ENCODE peak calls at places on chromosomes 1 and 21, in four cellular contexts. H is epithelial cell of esophagus, X is GM20000, A is AG09319. V is an unnamed sample.

GRCh38 chr1:39759436-39759726 is 11.8 kb downstream of the OXCT2 start:
- DNase-seq in H (no peak), A (no peak), X (no peak), V (no peak)

GRCh38 chr1:240987928-240988327 is 369.1 kb downstream of the RGS7 start:
- DNase-seq in H (no peak), A (no peak), X (no peak), V (no peak)

GRCh38 chr1:203871114-203871875 is 9.9 kb downstream of the SNRPE start:
- DNase-seq in A (peak), X (peak), H (peak), V (peak)

GRCh38 chr1:101187287-101187686 is 49.5 kb upstream of the S1PR1 start:
- DNase-seq in H (peak), A (no peak), X (no peak), V (no peak)

GRCh38 chr1:2135866-2136265 is 58.7 kb downstream of the FAAP20 start:
- DNase-seq in H (no peak), X (no peak), A (no peak), V (no peak)

GRCh38 chr21:26445440-26445839 is 127.6 kb downstream of the CYYR1 start:
- DNase-seq in X (no peak), H (no peak), A (no peak), V (no peak)

GRCh38 chr1:212645563-212646543 is 37.3 kb downstream of the ATF3 start:
- DNase-seq in X (no peak), A (no peak), H (no peak), V (no peak)

GRCh38 chr1:25922633-25923567 is 16.7 kb upstream of the STMN1 start:
- DNase-seq in X (peak), H (peak), A (no peak), V (peak)

GRCh38 chr1:162389971-162390370 is 8.4 kb downstream of the C1orf226 start:
- DNase-seq in A (no peak), H (no peak), X (no peak), V (peak)

GRCh38 chr1:40036574-40036973 is 4.0 kb upstream of the CAP1 start:
- DNase-seq in X (no peak), H (peak), A (peak), V (no peak)

GRCh38 chr1:95017775-95018174 is 55.0 kb downstream of the ALG14 start:
- DNase-seq in X (no peak), H (no peak), A (no peak), V (no peak)

GRCh38 chr21:26499475-26499874 is 73.6 kb downstream of the CYYR1 start:
- DNase-seq in H (no peak), X (no peak), A (no peak), V (no peak)

GRCh38 chr21:45341779-45342178 is 54.1 kb upstream of the POFUT2 start:
- DNase-seq in X (no peak), A (no peak), H (peak), V (no peak)

GRCh38 chr1:216824511-216824910 is 101.3 kb upstream of the ESRRG start:
- DNase-seq in H (peak), A (no peak), X (no peak), V (no peak)

GRCh38 chr1:14338509-14338908 is 260.0 kb upstream of the KAZN start:
- DNase-seq in A (no peak), X (no peak), H (no peak), V (no peak)

GRCh38 chr1:206955476-206956312 is 9.4 kb upstream of the PIGR start:
- DNase-seq in H (no peak), A (no peak), X (peak), V (peak)

GRCh38 chr21:14862794-14863720 is 201.7 kb downstream of the NRIP1 start:
- DNase-seq in X (no peak), A (no peak), H (peak), V (no peak)

GRCh38 chr1:151352001-151352718 is 5.1 kb upstream of the RFX5 start:
- DNase-seq in H (peak), X (no peak), A (no peak), V (no peak)

GRCh38 chr1:201285846-201286245 is 2.5 kb downstream of the PKP1 start:
- DNase-seq in H (no peak), A (no peak), X (no peak), V (no peak)

GRCh38 chr1:234914606-234915290 is 213.9 kb downstream of the TOMM20 start:
- DNase-seq in H (no peak), X (no peak), A (no peak), V (no peak)

GRCh38 chr1:91523462-91523861 is 22.8 kb downstream of the CDC7 start:
- DNase-seq in X (peak), A (no peak), H (no peak), V (no peak)

GRCh38 chr21:44804762-44805161 is 3.1 kb upstream of the UBE2G2 start:
- DNase-seq in X (no peak), H (no peak), A (no peak), V (no peak)

GRCh38 chr1:179208681-179209477 is 20.6 kb downstream of the ABL2 start:
- DNase-seq in X (no peak), A (no peak), H (no peak), V (no peak)

GRCh38 chr1:233015965-233016364 is 65.6 kb downstream of the NTPCR start:
- DNase-seq in X (no peak), H (no peak), A (no peak), V (no peak)

GRCh38 chr1:87197156-87197555 is 131.5 kb upstream of the LMO4 start:
- DNase-seq in H (no peak), A (no peak), X (no peak), V (no peak)

GRCh38 chr1:214912127-214912526 is 170.4 kb upstream of the KCNK2 start:
- DNase-seq in A (no peak), X (no peak), H (no peak), V (no peak)

GRCh38 chr1:152461544-152461943 is 47.5 kb upstream of the CRNN start:
- DNase-seq in H (peak), A (peak), X (no peak), V (peak)

GRCh38 chr1:57485643-57486042 is 61.8 kb upstream of the DAB1 start:
- DNase-seq in X (no peak), A (no peak), H (peak), V (no peak)

GRCh38 chr1:81560629-81561028 is 240.1 kb upstream of the ADGRL2 start:
- DNase-seq in X (no peak), A (no peak), H (no peak), V (no peak)

GRCh38 chr1:81562934-81563333 is 237.8 kb upstream of the ADGRL2 start:
- DNase-seq in A (no peak), X (no peak), H (no peak), V (no peak)

GRCh38 chr1:81556968-81557367 is 243.8 kb upstream of the ADGRL2 start:
- DNase-seq in H (no peak), X (no peak), A (no peak), V (no peak)

GRCh38 chr1:81558291-81559076 is 242.2 kb upstream of the ADGRL2 start:
- DNase-seq in A (no peak), X (no peak), H (peak), V (no peak)

DNA sequence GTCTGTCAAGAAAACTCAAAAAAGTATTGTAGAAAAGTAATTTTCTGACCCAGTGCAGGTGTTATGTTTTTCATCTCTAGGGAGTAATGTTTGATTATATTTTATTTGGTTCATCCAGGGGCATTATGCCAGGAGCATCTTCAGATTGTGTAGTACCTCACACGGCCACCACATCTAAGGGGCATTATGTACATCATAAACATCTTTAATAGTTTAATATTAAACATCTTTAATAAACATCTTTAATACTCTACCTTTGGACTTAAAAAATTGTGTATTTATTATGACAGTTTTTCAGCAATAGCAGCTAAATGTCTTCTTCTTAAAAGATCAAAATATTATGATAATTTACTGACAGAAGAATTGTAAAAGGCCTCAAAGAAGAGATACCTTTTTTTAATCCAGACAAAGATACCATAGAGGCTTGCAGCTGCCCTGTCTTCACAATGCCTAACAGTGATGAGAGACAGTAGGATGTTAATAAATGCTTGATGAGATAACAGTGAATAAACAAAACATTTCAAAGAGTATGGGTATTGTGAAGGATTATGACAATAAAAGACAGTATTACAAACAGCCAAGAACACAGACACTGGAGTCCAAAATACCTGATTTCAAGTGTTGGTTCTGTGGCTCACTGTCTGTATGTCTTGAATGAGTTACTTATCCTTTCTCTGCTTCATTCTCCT is 240.9 kb upstream of the ADGRL2 start:
- DNase-seq in H (peak), A (no peak), X (no peak), V (no peak)
- TF ChIP-seq CTCF in H (peak), A (peak), X (no peak), V (no peak)

GRCh38 chr1:190416239-190416638 is 61.4 kb downstream of the BRINP3 start:
- DNase-seq in X (no peak), H (no peak), A (no peak), V (no peak)
- TF ChIP-seq CTCF in X (no peak), H (no peak), A (no peak), V (no peak)

DNA sequence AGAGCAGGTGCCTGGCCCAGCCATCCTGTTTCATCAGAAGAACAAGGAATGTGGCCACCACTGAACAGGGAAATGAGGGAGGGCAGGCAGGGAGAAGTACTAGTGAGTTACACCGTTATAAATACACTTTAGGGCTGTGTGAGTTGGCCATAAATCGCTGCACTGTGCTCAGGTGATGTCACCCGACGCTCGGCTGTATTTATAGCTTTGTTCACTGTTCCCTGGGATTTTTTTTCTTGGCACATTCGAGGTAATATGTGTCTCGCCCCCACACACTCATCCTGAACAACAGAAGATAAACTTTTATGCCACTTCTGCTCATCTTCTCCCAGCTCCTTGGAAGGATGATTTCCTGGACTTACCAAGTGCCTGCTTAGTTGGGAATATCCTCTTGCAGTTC is 9.0 kb upstream of the KIRREL1 start:
- DNase-seq in A (no peak), X (no peak), H (no peak), V (no peak)
- TF ChIP-seq CTCF in A (no peak), X (no peak), H (no peak), V (no peak)

GRCh38 chr1:111990878-111991760 is 1.7 kb upstream of the KCND3 start:
- DNase-seq in X (no peak), A (no peak), H (peak), V (no peak)
- TF ChIP-seq CTCF in X (no peak), A (peak), H (peak), V (no peak)

V was measured in GM13976.